ENCODE peak calls at places on chromosome 14, in four cellular contexts. T is lung microvascular endothelial cell, M is breast epithelium, S is frontal cortex. J is an unnamed sample.

GRCh38 chr14:42222924-42223471 is 616.3 kb downstream of the LRFN5 start:
- DNase-seq in S (no peak), T (no peak), M (no peak), J (no peak)

GRCh38 chr14:93969082-93969828 is 7.1 kb downstream of the ASB2 start:
- DNase-seq in M (no peak), S (no peak), T (no peak), J (no peak)

GRCh38 chr14:96055753-96056508 is 16.8 kb downstream of the C14orf132 start:
- DNase-seq in S (peak; percentile 33), T (no peak), M (no peak), J (no peak)

GRCh38 chr14:89214221-89214965 is 202.6 kb downstream of the FOXN3 start:
- DNase-seq in M (peak; percentile 80), S (peak; percentile 11), T (peak; percentile 62), J (no peak)

GRCh38 chr14:99393059-99393655 is 87.5 kb downstream of the SETD3 start:
- DNase-seq in S (no peak), M (no peak), T (peak; percentile 45), J (peak; percentile 42)

GRCh38 chr14:50139192-50139591 is 22.8 kb upstream of the VCPKMT start:
- DNase-seq in S (no peak), T (no peak), M (no peak), J (no peak)

GRCh38 chr14:104223101-104223809 is 84.9 kb downstream of the KIF26A start:
- DNase-seq in M (no peak), T (peak; percentile 27), S (no peak), J (no peak)

GRCh38 chr14:56585461-56586084 is 6.0 kb downstream of the TMEM260 start:
- DNase-seq in S (no peak), T (no peak), M (no peak), J (no peak)

GRCh38 chr14:69880051-69880487 is 853 bp downstream of the SMOC1 start:
- DNase-seq in M (no peak), T (no peak), S (peak; percentile 33), J (no peak)

GRCh38 chr14:58738189-58738836 is 100.6 kb downstream of the DACT1 start:
- DNase-seq in M (no peak), T (no peak), S (no peak), J (no peak)

GRCh38 chr14:53792909-53793308 is 163.7 kb downstream of the BMP4 start:
- DNase-seq in S (no peak), M (no peak), T (peak; percentile 20), J (no peak)

GRCh38 chr14:20684662-20685456 is 499 bp downstream of the RNASE4 start:
- DNase-seq in S (no peak), M (peak; percentile 45), T (peak; percentile 46), J (peak; percentile 17)

GRCh38 chr14:66045572-66046021 is 440.6 kb upstream of the CCDC196 start:
- DNase-seq in T (no peak), S (no peak), M (no peak), J (no peak)

GRCh38 chr14:38900887-38901286 is 202.1 kb downstream of the SEC23A start:
- DNase-seq in S (no peak), T (no peak), M (no peak), J (no peak)

GRCh38 chr14:64536488-64537245 is 3.9 kb upstream of the HSPA2 start:
- DNase-seq in T (no peak), S (no peak), M (no peak), J (no peak)

GRCh38 chr14:75333523-75334190 is 55.0 kb downstream of the FOS start:
- DNase-seq in S (no peak), M (no peak), T (no peak), J (no peak)

GRCh38 chr14:103207038-103207403 is 83.8 kb downstream of the TNFAIP2 start:
- DNase-seq in T (no peak), M (peak; percentile 65), S (no peak), J (no peak)

GRCh38 chr14:58547649-58548048 is 90.1 kb upstream of the DACT1 start:
- DNase-seq in S (no peak), T (no peak), M (no peak), J (no peak)

GRCh38 chr14:51454351-51454750 is 197.4 kb upstream of the FRMD6 start:
- DNase-seq in T (peak; percentile 71), M (no peak), S (no peak), J (no peak)

GRCh38 chr14:101193126-101193844 is 289.8 kb upstream of the RTL1 start:
- DNase-seq in T (no peak), S (no peak), M (no peak), J (no peak)

GRCh38 chr14:60647081-60647836 is 2.0 kb downstream of the SIX1 start:
- DNase-seq in T (no peak), M (no peak), S (peak; percentile 29), J (no peak)

GRCh38 chr14:68623307-68623706 is 169.6 kb downstream of the ZFP36L1 start:
- DNase-seq in M (peak; percentile 2), T (no peak), S (no peak), J (no peak)

GRCh38 chr14:45651906-45652305 is 398.9 kb upstream of the MIS18BP1 start:
- DNase-seq in T (no peak), M (no peak), S (no peak), J (no peak)

J was measured in neural crest cell.